ENCODE peak calls at places on chromosomes 3 and 15, in five cellular contexts. Q is thyroid gland, L is brain microvascular endothelial cell, I is OCI-LY7, N is heart left ventricle. F is an unnamed sample. For H3K36me3, the result is how much of the 10 kb centered on the place peaks cover.

GRCh38 chr3:33334364-33334763 is 57.1 kb downstream of the FBXL2 start:
- DNase-seq in L (no peak), I (no peak), N (no peak), Q (no peak), F (no peak)

GRCh38 chr15:40756938-40757337 is 1.9 kb upstream of the RMDN3 start:
- DNase-seq in L (no peak), N (no peak), I (no peak), Q (no peak), F (no peak)

GRCh38 chr3:135514064-135514455 is 451.5 kb upstream of the PPP2R3A start:
- DNase-seq in I (no peak), Q (no peak), L (no peak), N (no peak), F (no peak)

GRCh38 chr3:12948891-12949711 is 107.7 kb upstream of the RPL32 start:
- DNase-seq in L (peak), Q (no peak), I (peak), N (no peak), F (peak)

GRCh38 chr15:52653451-52653964 is 25.7 kb downstream of the ATOSA start:
- DNase-seq in Q (no peak), L (peak), I (no peak), N (no peak), F (no peak)

GRCh38 chr3:34260266-34260990 is 462.0 kb downstream of the PDCD6IP start:
- DNase-seq in L (peak), I (peak), Q (peak), N (peak), F (peak)

GRCh38 chr3:15295506-15295905 is 36.9 kb downstream of the SH3BP5 start:
- DNase-seq in Q (no peak), L (no peak), N (no peak), I (no peak), F (peak)

GRCh38 chr3:191238321-191238817 is 39.3 kb downstream of the OSTN start:
- DNase-seq in I (no peak), L (peak), N (no peak), Q (no peak), F (no peak)

GRCh38 chr3:111881480-111881879 is 22.4 kb downstream of the PHLDB2 start:
- DNase-seq in I (no peak), N (no peak), Q (no peak), L (no peak), F (no peak)

GRCh38 chr3:141045849-141046248 is 5.3 kb upstream of the SPSB4 start:
- DNase-seq in L (no peak), N (no peak), Q (no peak), I (no peak), F (no peak)

GRCh38 chr15:94229591-94230365 is 1.6 kb upstream of the MCTP2 start:
- DNase-seq in Q (no peak), L (no peak), I (no peak), N (no peak), F (no peak)

GRCh38 chr3:184944221-184944620 is 132.3 kb downstream of the VPS8 start:
- DNase-seq in N (no peak), I (no peak), L (no peak), Q (no peak), F (no peak)

GRCh38 chr3:133531981-133532380 is 41.5 kb upstream of the CDV3 start:
- DNase-seq in N (no peak), Q (no peak), L (peak), I (no peak), F (no peak)

GRCh38 chr15:34850121-34850520 is 54.8 kb upstream of the ACTC1 start:
- DNase-seq in Q (no peak), L (no peak), I (no peak), N (no peak), F (no peak)

GRCh38 chr15:88604972-88605506 is 16.1 kb upstream of the AEN start:
- DNase-seq in N (no peak), Q (peak), L (no peak), I (no peak), F (no peak)
- H3K4me3 ChIP-seq in N (no peak), Q (peak), L (no peak), I (no peak), F (no peak)

DNA sequence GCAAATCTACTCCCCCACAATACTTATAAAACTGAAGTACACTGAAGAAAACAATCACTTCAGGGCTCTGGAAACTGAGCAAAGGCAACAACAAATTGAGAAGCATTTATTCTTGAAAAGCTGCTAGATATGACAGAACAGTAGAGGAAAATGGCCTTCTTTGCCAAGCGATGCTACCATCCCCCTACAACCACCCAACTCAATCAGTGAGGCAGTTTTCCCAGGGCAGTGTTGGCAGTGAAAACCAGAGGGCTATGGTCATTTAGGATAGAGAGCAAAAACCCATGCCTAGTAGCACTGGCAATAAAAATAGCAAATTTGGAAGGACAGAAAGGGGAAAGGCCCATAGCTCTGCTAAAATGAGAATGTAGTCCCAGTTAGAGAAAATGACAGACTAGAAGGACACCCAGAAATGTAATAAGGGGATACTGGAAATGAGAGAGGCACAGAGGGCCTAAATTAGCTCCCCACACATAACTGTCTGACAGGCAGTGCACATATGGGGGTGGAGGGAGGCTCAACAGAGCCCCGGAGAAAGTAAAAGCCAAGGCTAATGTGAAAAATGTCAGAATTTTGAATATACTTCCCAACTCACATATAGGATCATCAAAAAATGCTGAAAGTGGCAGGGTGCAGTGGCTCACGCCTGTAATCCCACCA is 143.5 kb downstream of the GSK3B start:
- DNase-seq in N (no peak), L (no peak), I (no peak), Q (no peak), F (no peak)
- TF ChIP-seq CTCF in N (no peak), L (no peak), I (no peak), Q (no peak), F (no peak)

DNA sequence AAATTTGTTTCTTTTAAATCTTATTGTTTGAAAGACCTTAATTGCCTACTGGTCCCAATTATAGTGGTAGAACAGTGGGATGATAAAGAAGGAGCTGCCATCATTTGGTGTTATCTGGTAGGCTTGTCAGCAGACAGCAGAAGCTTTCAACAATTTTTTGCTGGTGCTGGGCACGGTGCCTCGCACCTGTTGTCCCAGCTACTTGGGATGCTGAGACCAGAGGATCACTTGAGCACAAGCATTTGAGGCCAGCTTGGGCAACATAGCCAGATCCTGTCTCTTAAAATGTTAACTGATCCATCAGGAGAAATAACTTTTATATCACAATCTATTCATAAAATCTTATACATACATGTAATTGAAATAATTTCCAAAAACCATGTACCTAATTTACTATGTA is 36.0 kb downstream of the SENP5 start:
- DNase-seq in Q (no peak), I (no peak), L (no peak), N (no peak), F (no peak)
- H3K36me3 ChIP-seq in Q (under half), I (half or more), L (under half), N (half or more), F (half or more)

GRCh38 chr15:42065478-42065877 is 28.9 kb downstream of the PLA2G4D start:
- DNase-seq in I (no peak), L (no peak), N (no peak), Q (no peak), F (no peak)
- H3K4me3 ChIP-seq in I (no peak), L (no peak), N (no peak), Q (no peak), F (no peak)

GRCh38 chr3:128494152-128494650 is 1.2 kb upstream of the GATA2 start:
- DNase-seq in L (no peak), I (no peak), N (no peak), Q (no peak), F (no peak)

GRCh38 chr3:128491071-128491899 is 1.7 kb downstream of the GATA2 start:
- DNase-seq in Q (no peak), I (no peak), L (no peak), N (peak), F (no peak)

GRCh38 chr3:128493221-128494151 is 485 bp upstream of the GATA2 start:
- DNase-seq in L (no peak), Q (no peak), I (no peak), N (no peak), F (no peak)

GRCh38 chr3:128491900-128492352 is 1.1 kb downstream of the GATA2 start:
- DNase-seq in L (no peak), N (no peak), Q (no peak), I (no peak), F (no peak)

DNA sequence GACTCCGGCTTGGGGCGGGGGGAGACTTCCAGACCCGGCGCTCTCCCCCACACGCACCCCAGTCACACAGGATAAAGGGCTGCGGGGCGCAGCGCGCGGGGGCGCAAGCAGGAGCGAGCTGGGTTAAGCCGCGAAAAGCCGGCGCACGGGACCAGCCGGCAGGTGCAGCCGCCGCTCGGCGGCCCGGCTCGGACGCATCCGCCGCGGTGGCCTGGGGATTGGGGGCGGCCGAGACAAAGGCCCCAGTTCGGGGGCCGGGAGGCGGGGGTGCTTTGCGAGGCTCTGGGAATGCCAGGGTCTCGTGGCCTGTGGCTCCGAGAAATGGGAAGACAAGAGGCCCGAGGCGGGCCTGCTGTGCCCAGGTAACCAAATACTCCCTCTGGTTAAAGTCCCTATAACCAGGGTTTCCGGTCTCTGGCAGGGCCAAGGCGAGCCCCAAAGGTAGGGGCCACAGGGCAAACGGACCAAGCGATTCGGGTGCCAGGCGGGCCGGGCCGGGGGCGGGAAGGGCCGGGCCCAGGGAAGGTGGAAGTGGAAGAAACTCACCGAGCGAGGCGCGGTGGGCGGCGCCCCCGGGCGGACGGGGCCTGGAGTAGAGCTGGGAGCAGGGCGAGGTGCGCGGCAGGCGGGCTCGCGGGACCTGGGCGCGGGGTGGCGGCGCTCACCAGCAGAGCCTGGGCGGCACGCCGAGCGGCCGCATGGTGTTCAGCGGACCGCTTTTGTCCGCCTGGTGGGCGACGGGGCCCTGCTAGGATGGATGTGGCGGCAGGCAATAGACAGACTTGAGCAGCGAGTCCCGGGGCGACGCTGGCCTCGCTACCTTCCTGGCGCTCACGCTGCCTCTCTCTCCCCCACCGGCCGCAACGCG is at the start of gene GATA2:
- DNase-seq in I (peak), N (no peak), Q (no peak), L (no peak), F (no peak)
- TF ChIP-seq CTCF in I (peak), N (peak), Q (no peak), L (no peak), F (no peak)

DNA sequence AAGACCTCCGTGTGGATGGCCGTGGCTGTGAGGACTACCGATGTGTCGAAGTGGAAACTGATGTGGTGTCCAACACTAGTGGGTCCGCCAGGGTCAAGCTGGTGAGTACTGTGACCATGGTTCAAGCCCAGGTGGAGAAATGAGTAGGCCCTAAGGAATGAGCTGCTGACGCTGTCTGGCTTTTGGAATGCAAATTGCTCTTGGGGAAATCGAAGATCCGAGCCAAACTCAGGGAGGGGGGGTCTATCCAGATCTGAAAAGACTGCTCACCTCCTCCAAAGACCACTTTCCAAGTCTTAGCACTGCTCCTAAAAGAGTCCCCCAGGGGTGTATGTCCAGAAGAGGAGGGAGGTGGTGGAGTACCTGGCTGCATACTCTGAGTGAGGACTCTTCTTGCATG is 13.1 kb downstream of the EXOSC7 start:
- DNase-seq in N (no peak), I (no peak), L (no peak), Q (no peak), F (no peak)
- H3K36me3 ChIP-seq in N (under half), I (half or more), L (under half), Q (under half), F (under half)

DNA sequence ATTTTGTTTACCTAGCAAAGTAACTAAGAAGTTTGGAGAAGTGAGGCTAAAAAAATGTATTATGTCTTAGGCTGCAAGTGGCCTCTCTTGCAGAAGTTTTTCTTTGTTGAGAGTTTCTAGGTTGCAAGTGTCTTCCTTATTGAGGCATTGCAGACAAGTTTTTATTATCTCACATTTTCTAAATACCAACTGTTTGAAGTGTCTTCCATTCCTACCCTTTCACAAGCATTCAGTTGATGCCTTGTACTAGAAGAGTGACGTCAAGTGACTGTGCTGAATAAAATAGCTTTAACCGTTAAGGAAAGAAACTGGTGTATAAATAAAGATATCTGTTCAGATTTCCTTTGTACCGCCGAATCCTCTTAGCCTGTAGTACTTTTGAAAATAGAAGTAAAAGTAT is 123.3 kb downstream of the ALCAM start:
- DNase-seq in Q (no peak), N (no peak), L (peak), I (no peak), F (no peak)
- H3K4me3 ChIP-seq in Q (no peak), N (no peak), L (no peak), I (no peak), F (no peak)

DNA sequence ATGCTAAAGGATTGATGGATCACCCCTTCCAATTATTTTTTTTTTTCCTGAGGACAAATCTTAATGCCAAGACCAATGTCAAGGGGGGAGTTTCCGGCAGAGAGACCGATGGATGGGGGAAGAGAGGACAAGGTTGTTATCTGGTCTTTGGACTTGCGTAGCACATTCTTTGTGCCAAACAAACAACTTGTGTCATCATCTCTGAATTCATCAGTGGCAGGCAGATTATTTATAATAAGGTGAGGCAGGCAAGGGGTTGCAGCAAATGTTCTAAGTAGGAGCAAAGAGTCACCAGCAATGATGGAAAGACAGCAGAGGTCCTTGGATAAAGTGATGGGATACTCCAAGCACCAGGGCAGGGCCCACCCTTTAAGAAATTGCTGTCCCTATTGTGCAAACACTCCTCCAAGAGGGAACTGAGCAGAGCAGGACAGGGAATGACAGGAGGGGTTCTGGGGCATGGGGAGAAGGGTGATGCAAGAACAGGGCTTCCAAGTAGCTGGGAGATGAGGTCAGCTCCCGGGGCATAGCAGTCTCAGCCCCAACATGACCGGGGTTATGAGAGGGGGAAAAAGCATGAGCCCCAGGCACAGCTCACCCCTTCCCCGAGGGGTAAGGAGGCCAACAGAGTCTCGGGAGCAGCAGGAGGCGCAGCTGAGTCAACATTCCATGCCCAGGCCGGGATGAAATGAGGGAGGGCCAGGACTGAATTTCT is 57.4 kb downstream of the ANXA2 start:
- DNase-seq in L (peak), Q (no peak), N (no peak), I (no peak), F (no peak)
- TF ChIP-seq CTCF in L (peak), Q (no peak), N (no peak), I (no peak), F (no peak)

F was measured in adrenal gland.